ENCODE peak calls at places on chromosomes 13 and 19, in four cellular contexts. H is stomach, O is A549, K is ovary. T is an unnamed sample.

GRCh38 chr19:6744381-6745288 is 5.2 kb downstream of the TRIP10 start:
- DNase-seq in H (peak), O (peak), K (peak), T (no peak)

GRCh38 chr13:47564041-47564440 is 437.0 kb downstream of the SUCLA2 start:
- DNase-seq in H (no peak), O (no peak), K (no peak), T (peak)

GRCh38 chr19:3644351-3645066 is 17.9 kb upstream of the CACTIN start:
- DNase-seq in H (peak), O (no peak), K (no peak), T (no peak)

GRCh38 chr19:36169084-36169760 is 17.0 kb upstream of the COX7A1 start:
- DNase-seq in H (peak), O (no peak), K (no peak), T (no peak)

GRCh38 chr19:3132971-3133792 is 2.7 kb upstream of the GNA15 start:
- DNase-seq in H (no peak), O (no peak), K (peak), T (no peak)

GRCh38 chr19:28864577-28865042 is 348.3 kb downstream of the UQCRFS1 start:
- DNase-seq in H (peak), O (no peak), K (peak), T (no peak)

GRCh38 chr13:30968734-30969335 is 36.4 kb downstream of the TEX26 start:
- DNase-seq in H (no peak), O (no peak), K (no peak), T (no peak)

GRCh38 chr19:23565256-23565655 is 121.8 kb downstream of the ZNF675 start:
- DNase-seq in H (no peak), O (no peak), K (no peak), T (no peak)

GRCh38 chr19:29665215-29665825 is at the start of gene PLEKHF1:
- DNase-seq in H (peak), O (peak), K (peak), T (peak)

GRCh38 chr13:49441846-49442245 is 2.0 kb downstream of the CAB39L start:
- DNase-seq in H (no peak), O (no peak), K (no peak), T (no peak)

GRCh38 chr13:23966691-23967615 is 69.7 kb upstream of the C1QTNF9B start:
- DNase-seq in H (no peak), O (no peak), K (no peak), T (no peak)

GRCh38 chr19:7539827-7540425 is 4.4 kb downstream of the PNPLA6 start:
- DNase-seq in H (no peak), O (no peak), K (peak), T (no peak)

GRCh38 chr19:49114630-49115363 is 627 bp downstream of the LIN7B start:
- DNase-seq in H (peak), O (no peak), K (peak), T (peak)

GRCh38 chr19:17303167-17303939 is at the start of gene ABHD8:
- DNase-seq in H (peak), O (peak), K (peak), T (peak)

GRCh38 chr13:26022538-26023292 is 29.1 kb downstream of the SHISA2 start:
- DNase-seq in H (peak), O (no peak), K (no peak), T (no peak)

GRCh38 chr13:100588350-100589177 is at the start of gene GGACT:
- DNase-seq in H (peak), O (peak), K (peak), T (peak)

GRCh38 chr13:114339779-114340534 is 25.7 kb downstream of the CHAMP1 start:
- DNase-seq in H (peak), O (peak), K (no peak), T (peak)

GRCh38 chr13:31793246-31793645 is 53.9 kb downstream of the RXFP2 start:
- DNase-seq in H (no peak), O (no peak), K (no peak), T (no peak)

GRCh38 chr13:43838909-43839308 is 40.6 kb downstream of the CCDC122 start:
- DNase-seq in H (no peak), O (no peak), K (no peak), T (no peak)

GRCh38 chr19:41323023-41323422 is 13.1 kb downstream of the CCDC97 start:
- DNase-seq in H (no peak), O (no peak), K (peak), T (no peak)

GRCh38 chr13:29888306-29888705 is 37.9 kb upstream of the UBL3 start:
- DNase-seq in H (no peak), O (no peak), K (no peak), T (no peak)

GRCh38 chr19:423691-424466 is 14.9 kb upstream of the C2CD4C start:
- DNase-seq in H (no peak), O (no peak), K (no peak), T (no peak)

GRCh38 chr13:37475966-37476365 is 122.6 kb downstream of the POSTN start:
- DNase-seq in H (no peak), O (no peak), K (no peak), T (no peak)

GRCh38 chr19:805600-806550 is 8.6 kb downstream of the PTBP1 start:
- DNase-seq in H (no peak), O (no peak), K (no peak), T (no peak)

GRCh38 chr13:75255159-75255558 is 226.8 kb downstream of the TBC1D4 start:
- DNase-seq in H (no peak), O (no peak), K (no peak), T (no peak)

GRCh38 chr13:43878897-43879322 is 630 bp downstream of the CCDC122 start:
- DNase-seq in H (peak), O (peak), K (no peak), T (peak)

GRCh38 chr19:11166281-11167142 is 10.9 kb upstream of the SPC24 start:
- DNase-seq in H (no peak), O (no peak), K (peak), T (no peak)

GRCh38 chr19:53958168-53958571 is 4.6 kb upstream of the CACNG8 start:
- DNase-seq in H (no peak), O (no peak), K (no peak), T (no peak)

GRCh38 chr19:470701-471100 is 9.9 kb upstream of the SHC2 start:
- DNase-seq in H (no peak), O (no peak), K (no peak), T (no peak)

GRCh38 chr13:39676315-39676876 is 20.9 kb downstream of the COG6 start:
- DNase-seq in H (no peak), O (peak), K (no peak), T (peak)

GRCh38 chr19:35404879-35405622 is 34.2 kb downstream of the GPR42 start:
- DNase-seq in H (peak), O (peak), K (peak), T (peak)

GRCh38 chr13:67353891-67354459 is 123.8 kb upstream of the PCDH9 start:
- DNase-seq in H (no peak), O (no peak), K (no peak), T (no peak)

GRCh38 chr19:52700673-52701072 is 34.2 kb downstream of the ZNF611 start:
- DNase-seq in H (no peak), O (no peak), K (no peak), T (peak)

GRCh38 chr13:21686761-21687391 is 16.0 kb downstream of the FGF9 start:
- DNase-seq in H (no peak), O (no peak), K (no peak), T (no peak)

GRCh38 chr19:42461700-42462324 is 19.1 kb upstream of the CXCL17 start:
- DNase-seq in H (no peak), O (no peak), K (no peak), T (peak)
- TF ChIP-seq EP300 in H (no peak), O (no peak), K (no peak), T (no peak)

GRCh38 chr13:79403113-79403512 is 2.9 kb downstream of the RBM26 start:
- DNase-seq in H (no peak), O (no peak), K (no peak), T (no peak)

GRCh38 chr13:79402679-79403078 is 3.4 kb downstream of the RBM26 start:
- DNase-seq in H (no peak), O (no peak), K (no peak), T (no peak)

GRCh38 chr13:79401259-79402071 is 4.6 kb downstream of the RBM26 start:
- DNase-seq in H (no peak), O (no peak), K (no peak), T (no peak)

GRCh38 chr13:79404361-79404760 is 1.7 kb downstream of the RBM26 start:
- DNase-seq in H (no peak), O (no peak), K (no peak), T (no peak)

GRCh38 chr13:79402074-79402635 is 3.9 kb downstream of the RBM26 start:
- DNase-seq in H (no peak), O (no peak), K (no peak), T (no peak)
- TF ChIP-seq EP300 in H (no peak), O (no peak), K (no peak), T (no peak)

GRCh38 chr19:8631425-8631819 is 989 bp downstream of the NFILZ start:
- DNase-seq in H (no peak), O (peak), K (no peak), T (peak)

GRCh38 chr19:8626823-8627222 is 3.6 kb upstream of the NFILZ start:
- DNase-seq in H (no peak), O (no peak), K (no peak), T (no peak)

GRCh38 chr19:8629996-8630683 is at the start of gene NFILZ:
- DNase-seq in H (no peak), O (no peak), K (no peak), T (no peak)

GRCh38 chr19:8629184-8629583 is 1.2 kb upstream of the NFILZ start:
- DNase-seq in H (no peak), O (no peak), K (no peak), T (no peak)

GRCh38 chr19:8630796-8631424 is 477 bp downstream of the NFILZ start:
- DNase-seq in H (no peak), O (no peak), K (no peak), T (no peak)
- TF ChIP-seq EP300 in H (no peak), O (no peak), K (no peak), T (no peak)

GRCh38 chr19:47255947-47256687 is at the start of gene CCDC9:
- DNase-seq in H (peak), O (peak), K (peak), T (peak)
- TF ChIP-seq EP300 in H (peak), O (peak), K (peak), T (no peak)

T was measured in HepG2.